ENCODE peak calls at places on chromosomes 7 and 10, in five cellular contexts. I is GM23248, C is prostate gland, Q is keratinocyte, M is Caco-2. Z is an unnamed sample. For H3K4me1 and H3K27me3, the result is how much of the 10 kb centered on the place peaks cover.

GRCh38 chr10:120727001-120727400 is 124.2 kb upstream of the WDR11 start:
- DNase-seq in Q (no peak), M (no peak), I (no peak), C (no peak), Z (no peak)

GRCh38 chr7:34596887-34597286 is 61.1 kb upstream of the NPSR1 start:
- DNase-seq in Q (no peak), C (no peak), M (no peak), I (peak), Z (no peak)

GRCh38 chr7:151082151-151083070 is 882 bp downstream of the TMUB1 start:
- DNase-seq in Q (no peak), M (no peak), I (no peak), C (no peak), Z (no peak)

GRCh38 chr10:31749981-31750850 is 178.4 kb downstream of the ARHGAP12 start:
- DNase-seq in M (peak), I (peak), C (no peak), Q (no peak), Z (no peak)

GRCh38 chr10:118840071-118840775 is 85.5 kb upstream of the CACUL1 start:
- DNase-seq in I (no peak), Q (peak), M (no peak), C (no peak), Z (no peak)

GRCh38 chr10:97332586-97333350 is 1.8 kb downstream of the FRAT2 start:
- DNase-seq in C (peak), M (no peak), I (peak), Q (no peak), Z (no peak)

GRCh38 chr7:55072251-55072650 is 53.4 kb downstream of the EGFR start:
- DNase-seq in M (no peak), C (no peak), Q (no peak), I (no peak), Z (no peak)

GRCh38 chr10:115903845-115904244 is 369.2 kb downstream of the GFRA1 start:
- DNase-seq in C (no peak), M (no peak), I (no peak), Q (no peak), Z (no peak)

GRCh38 chr10:103843854-103844567 is 11.4 kb downstream of the SH3PXD2A start:
- DNase-seq in Q (no peak), M (peak), I (peak), C (peak), Z (no peak)

GRCh38 chr7:128275651-128276050 is 34.6 kb downstream of the LEP start:
- DNase-seq in I (no peak), C (no peak), Q (no peak), M (no peak), Z (no peak)

GRCh38 chr10:26503911-26504310 is 65.8 kb downstream of the APBB1IP start:
- DNase-seq in I (peak), Q (no peak), C (no peak), M (peak), Z (no peak)

GRCh38 chr7:84102213-84102612 is 92.4 kb downstream of the SEMA3A start:
- DNase-seq in M (no peak), I (peak), C (no peak), Q (no peak), Z (no peak)

GRCh38 chr10:69123306-69123746 is 652 bp upstream of the VPS26A start:
- DNase-seq in M (no peak), C (peak), Q (no peak), I (peak), Z (no peak)

GRCh38 chr7:30963842-30964241 is at the start of gene GHRHR:
- DNase-seq in M (no peak), I (no peak), C (no peak), Q (no peak), Z (no peak)

GRCh38 chr10:505459-505858 is 184.0 kb downstream of the DIP2C start:
- DNase-seq in I (no peak), M (peak), C (no peak), Q (no peak), Z (no peak)

GRCh38 chr10:126841341-126841902 is 63.8 kb upstream of the DOCK1 start:
- DNase-seq in C (no peak), Q (no peak), I (no peak), M (no peak), Z (no peak)

GRCh38 chr7:78370931-78371330 is 572.4 kb downstream of the PHTF2 start:
- DNase-seq in Q (no peak), I (no peak), C (no peak), M (no peak), Z (no peak)

GRCh38 chr10:113183543-113183942 is 233.5 kb downstream of the TCF7L2 start:
- DNase-seq in C (no peak), I (no peak), Q (no peak), M (no peak), Z (no peak)

GRCh38 chr7:48938539-48938938 is 14.2 kb downstream of the CDC14C start:
- DNase-seq in C (no peak), I (peak), M (no peak), Q (no peak), Z (no peak)

GRCh38 chr7:27116521-27116946 is 14.0 kb downstream of the HOXA4 start:
- DNase-seq in Q (no peak), M (no peak), C (no peak), I (no peak), Z (no peak)

DNA sequence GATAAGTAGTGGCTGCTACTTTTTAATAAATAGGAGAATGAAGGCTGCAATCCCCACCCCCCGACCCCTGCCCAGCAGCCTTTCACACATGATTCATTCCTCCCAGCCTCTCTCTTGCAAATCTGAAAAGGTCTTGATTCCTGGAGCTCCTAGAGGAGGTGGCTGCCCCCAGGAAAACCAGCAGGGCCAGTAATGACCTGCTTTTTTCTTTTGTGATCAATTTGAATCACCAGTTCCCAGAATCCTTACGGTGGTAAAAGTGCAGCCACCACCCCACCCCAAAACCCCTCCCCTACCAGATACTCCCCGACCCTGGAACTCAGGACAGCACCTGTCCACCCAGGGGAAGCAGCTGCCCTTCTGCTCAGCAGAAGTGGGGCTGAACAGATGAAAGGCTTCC is 108.9 kb downstream of the C10orf105 start:
- DNase-seq in Q (no peak), M (no peak), I (no peak), C (no peak), Z (no peak)
- H3K4me1 ChIP-seq in Q (under half), M (under half), I (under half), C (under half), Z (under half)

GRCh38 chr10:70908426-70909296 is 20.3 kb upstream of the PCBD1 start:
- DNase-seq in C (no peak), I (no peak), Q (no peak), M (peak), Z (no peak)
- H3K27me3 ChIP-seq in C (under half), I (under half), Q (under half), M (under half), Z (under half)

GRCh38 chr10:43342279-43343125 is 28.9 kb upstream of the FXYD4 start:
- DNase-seq in I (no peak), C (no peak), M (no peak), Q (no peak), Z (no peak)
- H3K4me1 ChIP-seq in I (under half), C (under half), M (under half), Q (under half), Z (under half)

DNA sequence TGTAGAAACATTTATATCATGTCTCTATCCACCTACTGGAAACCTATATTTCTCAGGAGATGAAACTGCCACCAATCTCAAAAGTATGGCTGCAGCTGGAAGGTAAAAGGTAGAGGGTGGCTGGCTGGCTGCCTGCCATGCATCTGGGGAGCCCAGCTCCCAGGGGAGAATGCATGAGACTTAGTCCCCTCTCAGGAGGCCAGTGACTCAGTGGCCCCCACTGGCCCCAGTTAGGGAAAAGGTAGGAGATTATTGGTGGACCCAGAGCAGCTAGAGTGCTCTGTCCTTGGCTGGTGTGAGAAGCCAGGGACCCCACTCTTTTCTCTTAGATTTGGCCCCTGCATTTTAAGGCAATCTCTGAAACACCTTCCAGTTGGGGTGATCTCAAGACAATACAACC is 6.8 kb upstream of the NKX2-3 start:
- DNase-seq in M (no peak), Q (no peak), C (no peak), I (no peak), Z (no peak)
- H3K27me3 ChIP-seq in M (under half), Q (half or more), C (half or more), I (half or more), Z (under half)

DNA sequence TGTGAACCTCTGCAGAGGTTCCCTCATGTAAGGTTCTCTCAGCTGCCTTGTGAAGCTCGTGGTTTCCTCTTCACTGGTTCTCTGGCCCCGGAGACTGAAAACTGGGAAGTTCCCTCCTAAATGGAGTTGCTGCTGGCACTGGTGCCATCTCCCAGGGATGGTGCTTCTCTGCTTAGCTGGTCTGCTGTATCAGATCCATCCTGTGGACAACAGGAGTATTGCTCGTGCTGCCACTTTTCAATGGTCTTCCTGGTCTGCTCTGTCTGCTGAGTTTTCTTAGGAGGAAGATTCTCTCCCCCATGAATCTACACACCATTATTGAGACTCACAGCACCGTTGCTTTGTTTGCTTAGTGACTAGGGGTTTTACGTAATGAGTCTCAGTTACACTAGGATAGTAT is 247.8 kb downstream of the OTUD1 start:
- DNase-seq in M (no peak), I (no peak), C (no peak), Q (no peak), Z (no peak)
- H3K4me1 ChIP-seq in M (under half), I (under half), C (under half), Q (under half), Z (under half)

DNA sequence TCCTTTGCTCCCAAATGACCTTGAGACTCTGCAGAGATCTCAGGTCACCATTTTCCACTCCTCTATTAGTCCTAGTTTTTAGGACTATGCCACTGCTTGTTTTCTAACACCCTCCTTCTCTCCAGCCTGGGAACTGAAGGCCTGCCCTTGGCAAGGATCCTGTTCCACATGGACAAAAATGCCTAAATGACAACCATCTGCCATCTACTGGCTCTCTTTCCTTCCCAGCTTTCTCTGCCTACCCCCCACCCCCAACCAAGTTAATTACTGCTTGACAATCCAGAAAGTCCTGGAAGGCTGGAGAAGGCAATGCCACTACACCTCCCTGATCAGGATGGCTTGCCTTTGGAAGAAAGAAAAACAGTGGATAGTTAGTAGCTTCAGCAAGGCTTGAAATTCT is 44.8 kb upstream of the SP8 start:
- DNase-seq in I (no peak), C (no peak), M (no peak), Q (no peak), Z (no peak)
- H3K27me3 ChIP-seq in I (under half), C (under half), M (under half), Q (under half), Z (under half)

GRCh38 chr10:110488944-110489343 is 8.8 kb upstream of the DUSP5 start:
- DNase-seq in I (no peak), M (no peak), C (no peak), Q (no peak), Z (no peak)

GRCh38 chr10:110492069-110492782 is 5.5 kb upstream of the DUSP5 start:
- DNase-seq in I (no peak), Q (no peak), M (no peak), C (no peak), Z (no peak)

GRCh38 chr10:110493832-110494426 is 3.8 kb upstream of the DUSP5 start:
- DNase-seq in M (no peak), Q (no peak), I (no peak), C (no peak), Z (no peak)

GRCh38 chr10:110490640-110491039 is 7.1 kb upstream of the DUSP5 start:
- DNase-seq in Q (no peak), C (no peak), M (no peak), I (no peak), Z (no peak)

DNA sequence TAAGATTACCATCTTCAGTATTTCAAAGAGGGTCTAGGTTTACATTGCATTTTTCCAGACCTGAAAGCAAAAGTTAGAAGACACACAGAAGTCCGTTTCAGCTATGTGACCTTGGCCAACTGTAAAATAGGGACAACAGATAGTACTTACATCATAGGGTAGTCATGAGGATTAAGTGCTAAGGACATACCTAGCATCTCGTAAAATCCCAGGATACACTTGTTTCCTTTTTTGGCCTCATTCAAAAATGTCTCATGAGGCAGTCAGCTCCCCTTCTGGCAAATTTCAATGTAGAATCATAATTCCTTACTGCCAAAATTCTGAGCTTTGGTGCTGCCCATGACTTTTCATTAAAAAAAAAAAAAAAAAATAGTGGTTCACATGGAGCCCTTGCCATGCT is 6.4 kb upstream of the DUSP5 start:
- DNase-seq in Q (no peak), I (peak), M (no peak), C (no peak), Z (no peak)
- H3K4me1 ChIP-seq in Q (half or more), I (under half), M (under half), C (under half), Z (under half)